ENCODE peak calls at places on chromosomes 2 and 18, in nine cellular contexts. H, W, G, Z, Y, B, J, I and A are unnamed samples.

GRCh38 chr2:85148190-85148589 is 15.0 kb downstream of the TCF7L1 start:
- DNase-seq in B (no peak), W (no peak), Y (no peak), G (no peak), J (no peak), H (no peak), Z (peak), I (no peak), A (no peak)

GRCh38 chr2:69770747-69771146 is 28.8 kb downstream of the ANXA4 start:
- DNase-seq in G (no peak), Z (no peak), H (no peak), W (no peak), B (no peak), Y (no peak), I (no peak), J (no peak), A (no peak)

GRCh38 chr2:162379719-162380580 is 36.0 kb downstream of the GCA start:
- DNase-seq in Z (no peak), W (no peak), H (peak), Y (no peak), B (no peak), J (no peak), I (peak), G (no peak), A (peak)

GRCh38 chr2:66555076-66555475 is 120.2 kb downstream of the MEIS1 start:
- DNase-seq in W (no peak), G (no peak), B (no peak), I (no peak), Z (peak), J (no peak), Y (no peak), H (no peak), A (no peak)

GRCh38 chr18:23073996-23074606 is 61.2 kb upstream of the CABLES1 start:
- DNase-seq in G (no peak), B (no peak), W (no peak), I (no peak), Z (no peak), J (no peak), H (no peak), Y (no peak), A (no peak)

GRCh38 chr2:170013802-170014551 is 164.0 kb upstream of the MYO3B start:
- DNase-seq in B (no peak), I (no peak), Z (peak), H (no peak), J (no peak), W (no peak), Y (no peak), G (no peak), A (no peak)

GRCh38 chr2:239944706-239945551 is 80.2 kb downstream of the NDUFA10 start:
- DNase-seq in Y (no peak), I (no peak), J (no peak), B (peak), W (no peak), G (no peak), H (no peak), Z (no peak), A (peak)

GRCh38 chr2:145652992-145653545 is 1133.2 kb upstream of the ZEB2 start:
- DNase-seq in I (no peak), J (no peak), Y (no peak), H (no peak), W (no peak), G (no peak), B (no peak), Z (peak), A (no peak)

GRCh38 chr2:97740590-97741182 is 27.3 kb downstream of the ZAP70 start:
- DNase-seq in W (peak), G (no peak), Z (peak), I (peak), H (peak), B (peak), Y (peak), J (peak), A (peak)

GRCh38 chr2:183678908-183679307 is 554.7 kb downstream of the NUP35 start:
- DNase-seq in H (no peak), B (no peak), Z (no peak), Y (no peak), G (no peak), J (no peak), W (no peak), I (no peak), A (no peak)

GRCh38 chr2:112640800-112641675 is 4.7 kb upstream of the SLC20A1 start:
- DNase-seq in Y (no peak), Z (peak), I (no peak), J (peak), W (no peak), G (no peak), H (no peak), B (peak), A (no peak)

GRCh38 chr2:105953942-105954341 is 209.2 kb downstream of the NCK2 start:
- DNase-seq in Z (no peak), Y (no peak), G (no peak), H (no peak), W (no peak), B (no peak), I (no peak), J (no peak), A (no peak)

GRCh38 chr2:44169155-44169898 is 652 bp downstream of the PPM1B start:
- DNase-seq in B (peak), H (peak), Y (peak), I (peak), G (no peak), Z (peak), J (peak), W (peak), A (peak)

GRCh38 chr18:1458547-1458946 is 553.9 kb downstream of the ADCYAP1 start:
- DNase-seq in B (no peak), W (no peak), Y (no peak), I (no peak), G (no peak), H (no peak), J (no peak), Z (no peak), A (no peak)

GRCh38 chr2:205407984-205408383 is 274.3 kb upstream of the NRP2 start:
- DNase-seq in H (no peak), B (no peak), Y (no peak), Z (peak), I (no peak), G (no peak), W (no peak), J (no peak), A (no peak)

GRCh38 chr2:156099382-156099781 is 233.1 kb downstream of the NR4A2 start:
- DNase-seq in J (no peak), Z (no peak), G (no peak), Y (no peak), B (no peak), W (no peak), I (no peak), H (no peak), A (no peak)

GRCh38 chr2:240525802-240526201 is 32.0 kb downstream of the ANKMY1 start:
- DNase-seq in Z (no peak), B (no peak), I (no peak), G (no peak), W (no peak), Y (no peak), J (no peak), H (no peak), A (no peak)

GRCh38 chr18:79873449-79874110 is 75.8 kb downstream of the KCNG2 start:
- DNase-seq in G (peak), W (no peak), Y (no peak), Z (peak), J (no peak), B (no peak), H (no peak), I (no peak), A (no peak)

GRCh38 chr2:105521176-105521575 is 122.3 kb upstream of the FHL2 start:
- DNase-seq in G (no peak), W (no peak), H (no peak), J (no peak), Y (peak), Z (peak), B (no peak), I (no peak), A (no peak)

GRCh38 chr2:170525566-170525900 is 189.6 kb upstream of the SP5 start:
- DNase-seq in H (no peak), I (no peak), Z (peak), Y (no peak), J (peak), B (no peak), G (peak), W (peak), A (no peak)

GRCh38 chr2:96225016-96225533 is 16.4 kb upstream of the STARD7 start:
- DNase-seq in H (peak), G (no peak), Y (peak), I (peak), B (no peak), W (no peak), Z (no peak), J (no peak), A (peak)

GRCh38 chr2:715038-715437 is 37.8 kb upstream of the TMEM18 start:
- DNase-seq in H (no peak), Y (no peak), G (no peak), W (no peak), I (no peak), Z (no peak), B (no peak), J (no peak), A (no peak)

GRCh38 chr2:714005-714741 is 37.0 kb upstream of the TMEM18 start:
- DNase-seq in H (peak), W (peak), B (peak), G (no peak), Z (peak), I (peak), Y (peak), J (peak), A (peak)

GRCh38 chr2:719191-719590 is 42.0 kb upstream of the TMEM18 start:
- DNase-seq in G (no peak), W (no peak), B (no peak), I (no peak), Y (no peak), H (no peak), J (no peak), Z (no peak), A (no peak)

GRCh38 chr2:719734-720133 is 42.5 kb upstream of the TMEM18 start:
- DNase-seq in Z (no peak), I (no peak), J (no peak), B (no peak), G (no peak), W (no peak), Y (no peak), H (no peak), A (no peak)

DNA sequence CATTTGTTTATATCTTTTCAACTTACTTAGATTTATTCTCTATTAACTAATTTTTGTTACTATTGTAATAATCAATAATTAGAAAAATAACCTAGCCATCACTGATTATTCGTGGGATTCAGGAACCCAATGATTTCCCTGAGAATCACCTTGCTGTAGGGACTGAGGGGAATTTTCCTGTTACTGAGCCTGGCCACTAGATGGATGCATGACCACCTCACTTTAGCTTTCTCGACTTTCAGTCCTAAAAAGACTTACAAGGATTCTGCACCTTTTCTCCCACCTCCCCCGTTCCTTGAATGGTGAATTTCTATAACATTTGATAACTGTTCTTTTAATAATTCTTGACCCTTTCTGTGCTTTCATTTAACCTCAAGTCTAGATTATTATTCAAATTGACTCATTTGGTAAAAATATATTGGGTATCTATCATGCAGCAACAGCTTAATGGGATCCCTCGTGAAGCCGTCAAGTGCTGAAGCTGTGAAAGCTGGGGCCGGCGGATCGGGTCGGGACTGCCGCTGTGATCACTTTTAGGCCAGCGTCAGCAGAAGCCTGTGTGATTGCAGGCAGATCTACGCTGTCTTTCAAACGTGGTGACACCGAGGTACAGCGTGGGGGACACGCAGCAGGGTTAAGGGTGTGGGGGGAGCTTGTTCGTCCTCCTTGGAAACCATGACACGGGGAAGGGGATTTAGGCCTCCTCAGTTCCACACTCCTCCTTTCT is 38.8 kb upstream of the TMEM18 start:
- DNase-seq in W (no peak), B (no peak), J (no peak), I (no peak), Y (no peak), H (no peak), G (no peak), Z (peak), A (no peak)
- TF ChIP-seq CTCF in W (no peak), B (no peak), J (no peak), I (peak), Y (no peak), H (no peak), G (peak), Z (peak), A (peak)

GRCh38 chr18:69981948-69982347 is 34.3 kb upstream of the CD226 start:
- DNase-seq in G (no peak), I (peak), J (no peak), Y (no peak), H (no peak), W (no peak), Z (no peak), B (no peak), A (no peak)

GRCh38 chr18:69982417-69982816 is 34.7 kb upstream of the CD226 start:
- DNase-seq in G (no peak), W (no peak), Y (no peak), Z (no peak), J (no peak), H (no peak), B (no peak), I (no peak), A (no peak)

GRCh38 chr18:69980982-69981804 is 33.5 kb upstream of the CD226 start:
- DNase-seq in H (no peak), Y (peak), Z (no peak), I (peak), G (no peak), W (no peak), J (no peak), B (no peak), A (no peak)

GRCh38 chr18:69987870-69988269 is 40.2 kb upstream of the CD226 start:
- DNase-seq in W (no peak), I (no peak), B (no peak), Y (no peak), J (no peak), G (no peak), Z (no peak), H (no peak), A (no peak)

DNA sequence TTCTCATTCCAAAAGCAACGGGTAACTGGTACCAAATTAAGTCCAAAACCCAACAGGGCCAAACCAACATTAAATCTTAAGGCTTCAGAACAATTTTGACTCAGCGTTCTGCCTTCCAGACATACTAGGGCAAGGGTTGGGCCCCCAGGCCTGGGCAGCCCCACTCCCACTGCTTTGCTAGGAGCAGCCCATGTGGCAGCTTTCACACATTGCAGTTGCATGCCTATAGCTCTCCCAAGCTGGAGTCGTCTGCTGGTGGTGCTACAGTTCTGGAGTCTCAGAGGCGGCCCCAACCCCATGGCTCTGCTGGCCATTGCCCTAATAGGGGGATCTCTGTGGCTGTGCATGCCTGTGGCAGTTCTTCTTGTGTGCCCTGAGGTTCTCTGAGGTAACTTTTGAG is 37.6 kb upstream of the CD226 start:
- DNase-seq in G (no peak), J (no peak), Z (no peak), I (no peak), H (no peak), B (no peak), Y (no peak), W (no peak), A (no peak)
- TF ChIP-seq CTCF in G (no peak), J (no peak), Z (no peak), I (no peak), H (no peak), B (no peak), Y (no peak), W (no peak), A (no peak)

GRCh38 chr2:143162997-143163396 is 33.8 kb downstream of the ARHGAP15 start:
- DNase-seq in I (no peak), G (no peak), J (no peak), W (no peak), Z (no peak), B (no peak), H (no peak), Y (no peak), A (no peak)

GRCh38 chr2:143163499-143163898 is 34.3 kb downstream of the ARHGAP15 start:
- DNase-seq in J (no peak), G (no peak), B (no peak), H (no peak), Y (no peak), W (no peak), Z (no peak), I (no peak), A (no peak)

GRCh38 chr2:143160732-143161707 is 31.8 kb downstream of the ARHGAP15 start:
- DNase-seq in I (no peak), G (no peak), H (no peak), Y (no peak), B (no peak), W (no peak), J (no peak), Z (no peak), A (no peak)

GRCh38 chr2:143165291-143165690 is 36.1 kb downstream of the ARHGAP15 start:
- DNase-seq in G (no peak), I (no peak), W (no peak), H (no peak), B (no peak), Y (no peak), Z (no peak), J (no peak), A (no peak)

GRCh38 chr2:143161982-143162837 is 33.0 kb downstream of the ARHGAP15 start:
- DNase-seq in J (peak), G (no peak), Z (peak), W (peak), Y (no peak), H (peak), I (peak), B (peak), A (no peak)
- TF ChIP-seq CTCF in J (peak), G (peak), Z (peak), W (peak), Y (peak), H (peak), I (peak), B (peak), A (peak)

GRCh38 chr2:133171396-133172004 is 396.8 kb downstream of the NCKAP5 start:
- DNase-seq in W (peak), G (no peak), Z (peak), J (peak), Y (peak), B (no peak), I (peak), H (peak), A (peak)
- TF ChIP-seq CTCF in W (peak), G (peak), Z (peak), J (peak), Y (peak), B (peak), I (peak), H (peak), A (peak)

DNA sequence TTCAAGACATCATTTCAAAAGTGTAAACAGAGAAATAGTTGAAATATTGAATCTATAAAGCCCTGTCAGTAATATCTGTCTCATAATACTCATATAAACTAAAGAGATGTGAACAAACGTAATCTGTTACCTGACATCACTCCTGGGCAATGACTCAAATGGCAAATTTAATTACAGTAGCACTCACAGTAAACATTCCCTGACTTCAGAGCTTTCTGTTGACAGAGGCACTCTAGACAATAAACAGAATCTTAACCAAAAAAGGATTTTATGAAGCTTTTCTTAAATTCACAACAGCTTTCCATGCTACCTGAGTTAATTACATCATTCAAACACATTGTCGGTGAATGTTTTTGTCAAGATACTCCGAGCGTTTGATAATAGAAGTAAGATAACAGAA is 128.1 kb upstream of the PDE1A start:
- DNase-seq in B (no peak), I (no peak), Y (no peak), G (no peak), W (no peak), H (no peak), J (no peak), Z (no peak), A (no peak)
- TF ChIP-seq CTCF in B (no peak), I (no peak), Y (no peak), G (no peak), W (no peak), H (no peak), J (no peak), Z (no peak), A (no peak)